ENCODE peak calls at places on chromosomes 5 and 9, in seven cellular contexts. T is spleen, E is psoas muscle, X is GM13976, W is cardiac muscle cell, K is fibroblast of pulmonary artery, R is tibial nerve. Q is an unnamed sample.

GRCh38 chr5:91357806-91358205 is 25.3 kb downstream of the ARRDC3 start:
- DNase-seq in E (no peak), X (no peak), W (peak), T (no peak), R (no peak), K (no peak), Q (no peak)

GRCh38 chr5:171842777-171843053 is 57.1 kb downstream of the SMIM23 start:
- DNase-seq in T (peak), W (no peak), K (no peak), X (no peak), R (no peak), E (no peak), Q (no peak)

GRCh38 chr9:116020801-116021200 is 132.8 kb upstream of the PAPPA start:
- DNase-seq in W (no peak), R (no peak), X (no peak), E (no peak), K (no peak), T (no peak), Q (no peak)

GRCh38 chr5:61321650-61322049 is 10.4 kb upstream of the ZSWIM6 start:
- DNase-seq in T (no peak), X (no peak), W (no peak), K (no peak), R (no peak), E (no peak), Q (no peak)

GRCh38 chr9:114386886-114387677 is 700 bp downstream of the AKNA start:
- DNase-seq in E (no peak), T (peak), X (no peak), R (no peak), K (no peak), W (peak), Q (no peak)

GRCh38 chr5:149448831-149449714 is 70.0 kb upstream of the IL17B start:
- DNase-seq in X (no peak), T (no peak), E (no peak), K (no peak), R (no peak), W (no peak), Q (no peak)

GRCh38 chr5:5497132-5497748 is 74.8 kb downstream of the ICE1 start:
- DNase-seq in X (peak), R (peak), E (peak), W (peak), K (peak), T (peak), Q (peak)

GRCh38 chr5:157649091-157649490 is 3.1 kb downstream of the SOX30 start:
- DNase-seq in E (no peak), X (no peak), R (no peak), K (no peak), W (no peak), T (no peak), Q (no peak)

GRCh38 chr5:56783261-56783660 is 32.1 kb upstream of the MAP3K1 start:
- DNase-seq in E (no peak), X (no peak), K (no peak), R (no peak), T (no peak), W (no peak), Q (no peak)

GRCh38 chr5:6721442-6721841 is 8.2 kb downstream of the TENT4A start:
- DNase-seq in E (no peak), T (no peak), K (no peak), R (no peak), X (no peak), W (no peak), Q (no peak)

GRCh38 chr9:76688471-76689238 is 75.6 kb upstream of the PCA3 start:
- DNase-seq in K (peak), W (peak), E (no peak), T (no peak), X (no peak), R (no peak), Q (no peak)

GRCh38 chr5:180960209-180960608 is 28.4 kb upstream of the BTNL3 start:
- DNase-seq in T (no peak), X (no peak), W (no peak), R (no peak), K (no peak), E (no peak), Q (no peak)

GRCh38 chr5:31844615-31845345 is 205.8 kb downstream of the PDZD2 start:
- DNase-seq in X (no peak), K (no peak), T (no peak), R (no peak), W (no peak), E (no peak), Q (no peak)
- TF ChIP-seq CTCF in X (no peak), K (no peak), T (no peak), R (no peak), W (no peak), E (no peak), Q (no peak)

GRCh38 chr9:87420884-87421283 is 76.8 kb upstream of the DAPK1 start:
- DNase-seq in E (no peak), W (no peak), X (no peak), K (no peak), R (no peak), T (no peak), Q (no peak)

GRCh38 chr9:87425202-87425601 is 72.5 kb upstream of the DAPK1 start:
- DNase-seq in X (no peak), E (no peak), T (no peak), W (no peak), R (no peak), K (peak), Q (no peak)

GRCh38 chr9:87421734-87422133 is 75.9 kb upstream of the DAPK1 start:
- DNase-seq in T (no peak), X (no peak), R (no peak), E (no peak), W (no peak), K (no peak), Q (no peak)

GRCh38 chr9:87427851-87428506 is 69.7 kb upstream of the DAPK1 start:
- DNase-seq in W (no peak), E (no peak), X (no peak), R (no peak), K (no peak), T (no peak), Q (no peak)

GRCh38 chr9:87422999-87423398 is 74.7 kb upstream of the DAPK1 start:
- DNase-seq in W (peak), E (no peak), T (no peak), K (peak), R (no peak), X (no peak), Q (no peak)
- TF ChIP-seq CTCF in W (no peak), E (no peak), T (no peak), K (no peak), R (no peak), X (no peak), Q (no peak)

GRCh38 chr9:129383005-129383414 is 204.9 kb upstream of the IER5L start:
- DNase-seq in W (peak), K (no peak), E (peak), R (no peak), X (no peak), T (no peak), Q (peak)

GRCh38 chr9:129384138-129384886 is 206.3 kb upstream of the IER5L start:
- DNase-seq in T (no peak), W (no peak), K (no peak), E (no peak), R (no peak), X (no peak), Q (no peak)

GRCh38 chr9:129382281-129383004 is 204.4 kb upstream of the IER5L start:
- DNase-seq in R (no peak), T (no peak), K (no peak), X (peak), W (peak), E (no peak), Q (no peak)

GRCh38 chr9:129384887-129385614 is 207.0 kb upstream of the IER5L start:
- DNase-seq in W (no peak), R (no peak), X (no peak), E (no peak), T (no peak), K (no peak), Q (no peak)

DNA sequence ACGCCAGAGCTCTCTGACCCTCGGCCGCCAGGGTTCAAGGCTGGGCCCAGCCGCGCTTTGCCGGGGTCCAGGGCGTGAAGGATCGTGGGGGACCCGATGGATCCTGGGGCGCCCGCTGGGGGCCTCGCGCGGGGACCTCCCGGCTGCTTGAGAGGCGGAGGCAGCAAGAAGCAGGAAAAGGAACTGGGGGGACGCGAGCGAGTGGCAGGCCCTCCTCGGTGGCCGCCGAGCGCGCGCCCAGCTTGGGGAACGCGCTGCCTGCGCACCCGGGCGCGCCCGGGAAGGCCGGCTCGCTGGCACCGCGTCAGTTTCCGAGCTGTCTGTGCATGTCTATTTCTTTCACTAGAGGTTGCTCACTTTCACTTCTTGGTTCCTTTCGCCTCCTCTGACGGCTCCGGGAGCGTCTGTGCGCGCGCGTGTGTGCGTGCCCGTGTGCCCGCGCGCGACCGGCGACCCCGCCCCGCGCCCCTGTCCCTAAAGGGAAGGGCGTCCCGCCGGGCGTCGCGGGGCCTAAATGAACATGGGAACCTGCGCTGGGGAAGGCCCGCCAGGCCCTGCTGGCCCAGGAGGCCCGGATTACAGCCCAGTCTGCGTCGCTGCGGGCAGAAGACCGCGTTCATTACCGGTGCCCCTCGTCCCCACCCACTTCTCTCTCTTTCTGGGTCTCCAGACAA is 205.5 kb upstream of the IER5L start:
- DNase-seq in X (peak), W (peak), E (peak), T (peak), K (peak), R (peak), Q (peak)
- TF ChIP-seq CTCF in X (no peak), W (no peak), E (no peak), T (no peak), K (no peak), R (no peak), Q (no peak)

DNA sequence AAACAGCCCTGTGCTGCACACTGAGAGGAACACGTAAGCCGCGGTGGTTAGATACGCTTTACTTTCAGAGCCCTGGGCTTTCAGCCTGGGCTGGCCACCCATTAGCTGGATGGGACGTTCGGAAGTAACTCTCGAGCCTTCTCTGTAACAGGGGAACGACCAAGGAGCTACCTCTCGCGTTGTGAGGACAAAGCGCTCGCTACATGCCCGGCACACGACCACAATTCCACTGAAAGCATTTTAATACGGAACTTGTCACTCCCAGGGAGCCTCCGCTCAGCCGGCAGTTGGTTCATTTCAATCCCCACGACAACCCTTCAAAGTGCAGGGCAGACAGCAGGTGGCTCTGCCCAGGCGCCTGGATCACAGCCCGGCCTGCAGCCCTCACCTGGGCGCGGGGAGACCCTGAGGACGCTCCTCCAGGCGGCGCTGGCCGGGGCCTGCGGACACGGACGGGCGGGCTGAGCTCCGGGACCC is 368 bp downstream of the SURF1 start:
- DNase-seq in R (no peak), E (no peak), T (no peak), K (no peak), X (no peak), W (no peak), Q (no peak)
- TF ChIP-seq CTCF in R (no peak), E (no peak), T (no peak), K (no peak), X (no peak), W (no peak), Q (no peak)

GRCh38 chr9:91814681-91815212 is 135.3 kb downstream of the ROR2 start:
- DNase-seq in E (no peak), K (no peak), R (no peak), T (no peak), W (no peak), X (no peak), Q (no peak)
- TF ChIP-seq CTCF in E (no peak), K (no peak), R (no peak), T (no peak), W (no peak), X (no peak), Q (no peak)

GRCh38 chr5:140707812-140708211 is 7.6 kb downstream of the ZMAT2 start:
- DNase-seq in E (no peak), R (no peak), T (no peak), X (no peak), W (no peak), K (no peak), Q (no peak)

GRCh38 chr5:140710899-140711552 is 10.8 kb downstream of the ZMAT2 start:
- DNase-seq in T (peak), E (peak), R (peak), K (peak), X (peak), W (peak), Q (peak)

GRCh38 chr5:140718266-140718592 is 18.0 kb downstream of the ZMAT2 start:
- DNase-seq in K (no peak), R (no peak), T (no peak), X (no peak), E (no peak), W (no peak), Q (no peak)

GRCh38 chr5:140711794-140712193 is 11.5 kb downstream of the ZMAT2 start:
- DNase-seq in T (no peak), W (no peak), K (no peak), R (no peak), X (no peak), E (no peak), Q (no peak)

GRCh38 chr5:140713562-140714094 is 13.4 kb downstream of the ZMAT2 start:
- DNase-seq in X (no peak), W (no peak), T (no peak), E (no peak), R (no peak), K (no peak), Q (no peak)
- TF ChIP-seq CTCF in X (no peak), W (no peak), T (no peak), E (no peak), R (no peak), K (no peak), Q (no peak)

DNA sequence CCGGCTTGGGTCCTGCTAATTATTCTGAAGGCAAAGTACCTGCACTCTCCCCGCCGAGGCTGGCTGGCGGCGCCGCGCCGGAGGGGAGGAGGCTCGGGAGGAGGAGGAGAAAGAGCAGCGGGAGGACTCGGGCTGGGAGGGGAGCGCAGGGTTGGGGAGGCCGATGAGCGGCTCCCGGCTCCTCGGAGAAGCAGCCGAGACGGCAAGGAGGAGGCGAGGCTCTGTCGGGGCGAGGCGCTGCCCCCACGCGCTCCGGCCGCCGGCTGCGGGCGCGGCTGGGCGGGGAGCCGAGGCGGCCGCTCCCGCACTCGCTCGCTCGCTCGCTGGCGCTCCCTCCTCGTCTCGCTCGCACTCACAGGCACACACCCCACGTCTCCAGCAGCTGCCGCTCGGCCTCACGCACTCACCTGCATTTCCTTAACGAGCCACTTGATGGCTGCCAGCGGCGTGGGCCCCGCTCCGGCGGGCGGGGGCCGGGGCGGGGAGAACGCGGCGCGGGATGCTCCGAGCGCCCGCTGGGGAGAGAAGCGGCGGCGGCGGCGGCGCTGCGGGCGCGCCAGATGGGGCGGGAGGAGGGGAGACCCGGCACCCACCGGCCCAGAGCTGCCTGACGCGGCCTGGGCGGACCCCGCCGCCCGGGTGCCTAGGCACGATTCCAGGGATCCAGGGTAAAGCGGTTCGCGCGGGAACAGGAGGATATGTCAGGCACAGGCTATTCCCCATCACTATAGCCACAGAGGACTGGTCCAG is at the start of gene PTPRD:
- DNase-seq in K (peak), W (peak), T (peak), E (no peak), X (peak), R (no peak), Q (peak)
- TF ChIP-seq CTCF in K (no peak), W (no peak), T (no peak), E (no peak), X (peak), R (no peak), Q (peak)

GRCh38 chr9:134994926-134995791 is 77.4 kb upstream of the FCN1 start:
- DNase-seq in W (no peak), R (no peak), X (no peak), K (no peak), E (no peak), T (peak), Q (no peak)

GRCh38 chr9:134996591-134997530 is 79.1 kb upstream of the FCN1 start:
- DNase-seq in E (no peak), T (peak), R (no peak), K (no peak), W (no peak), X (no peak), Q (no peak)

GRCh38 chr9:134993416-134993815 is 75.7 kb upstream of the FCN1 start:
- DNase-seq in X (no peak), W (no peak), R (no peak), T (peak), E (no peak), K (no peak), Q (no peak)

GRCh38 chr9:134993996-134994720 is 76.4 kb upstream of the FCN1 start:
- DNase-seq in E (no peak), R (no peak), W (no peak), K (no peak), X (no peak), T (peak), Q (no peak)

DNA sequence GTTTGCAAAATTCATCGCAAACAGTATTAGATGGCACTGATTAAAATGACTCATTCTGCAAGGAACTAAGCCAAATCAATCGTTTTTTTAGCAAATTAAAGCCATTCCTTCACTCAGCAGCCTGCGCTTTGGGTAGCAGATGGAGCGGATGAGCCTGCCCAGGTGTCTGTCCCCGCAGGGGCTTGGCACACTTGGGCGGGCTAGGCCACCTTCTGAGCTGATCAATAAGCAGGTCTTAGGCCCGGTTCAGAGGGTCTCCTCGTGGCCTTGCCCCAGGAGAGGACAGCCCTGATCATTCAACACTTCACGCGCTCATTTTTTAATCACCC is 78.0 kb upstream of the FCN1 start:
- DNase-seq in T (no peak), X (no peak), E (no peak), W (no peak), K (no peak), R (no peak), Q (no peak)
- TF ChIP-seq CTCF in T (no peak), X (no peak), E (no peak), W (no peak), K (no peak), R (no peak), Q (no peak)

GRCh38 chr5:169808118-169808581 is 171.1 kb downstream of the DOCK2 start:
- DNase-seq in R (no peak), K (no peak), W (no peak), E (no peak), T (no peak), X (no peak), Q (no peak)
- TF ChIP-seq CTCF in R (no peak), K (no peak), W (peak), E (no peak), T (no peak), X (no peak), Q (no peak)

Q was measured in nephron progenitor cell.